ENCODE peak calls at places on chromosome 15, in nine cellular contexts. N, B, J, W, H, I, X, L and S are unnamed samples.

GRCh38 chr15:75606711-75607684 is 18.5 kb downstream of the SNUPN start:
- DNase-seq in N (no peak), B (peak), J (no peak), W (peak), H (no peak), I (no peak), X (no peak), L (no peak), S (no peak)

GRCh38 chr15:95365615-95366107 is 964.8 kb upstream of the NR2F2 start:
- DNase-seq in N (no peak), B (no peak), J (no peak), W (no peak), H (peak), I (no peak), X (peak), L (no peak), S (peak)

GRCh38 chr15:76201536-76202255 is 109.6 kb downstream of the ETFA start:
- DNase-seq in N (no peak), B (no peak), J (no peak), W (no peak), H (no peak), I (peak), X (no peak), L (no peak), S (no peak)

GRCh38 chr15:92523176-92523575 is 129.5 kb downstream of the ST8SIA2 start:
- DNase-seq in N (no peak), B (no peak), J (peak), W (no peak), H (no peak), I (no peak), X (no peak), L (no peak), S (peak)

GRCh38 chr15:75620043-75620775 is 5.3 kb downstream of the SNUPN start:
- DNase-seq in N (no peak), B (no peak), J (no peak), W (no peak), H (no peak), I (no peak), X (peak), L (no peak), S (no peak)

GRCh38 chr15:69881760-69882159 is 216.0 kb downstream of the TLE3 start:
- DNase-seq in N (peak), B (no peak), J (no peak), W (no peak), H (no peak), I (no peak), X (no peak), L (peak), S (no peak)

GRCh38 chr15:65192016-65192415 is 6.9 kb upstream of the CLPX start:
- DNase-seq in N (no peak), B (no peak), J (no peak), W (no peak), H (no peak), I (peak), X (peak), L (no peak), S (peak)

GRCh38 chr15:44081223-44082013 is 113.7 kb downstream of the FRMD5 start:
- DNase-seq in N (no peak), B (no peak), J (no peak), W (no peak), H (no peak), I (no peak), X (peak), L (no peak), S (no peak)

GRCh38 chr15:37076543-37076942 is 23.8 kb downstream of the MEIS2 start:
- DNase-seq in N (no peak), B (no peak), J (no peak), W (no peak), H (no peak), I (no peak), X (peak), L (no peak), S (no peak)

GRCh38 chr15:78930577-78931388 is 14.1 kb downstream of the CTSH start:
- DNase-seq in N (no peak), B (peak), J (no peak), W (no peak), H (no peak), I (peak), X (peak), L (no peak), S (no peak)

GRCh38 chr15:52349062-52349700 is 53.6 kb upstream of the MYO5C start:
- DNase-seq in N (no peak), B (no peak), J (peak), W (no peak), H (no peak), I (no peak), X (peak), L (no peak), S (peak)

GRCh38 chr15:40070608-40071218 is 31.7 kb upstream of the SRP14 start:
- DNase-seq in N (no peak), B (no peak), J (no peak), W (no peak), H (no peak), I (no peak), X (no peak), L (no peak), S (no peak)

GRCh38 chr15:89129123-89129815 is 41.0 kb downstream of the ABHD2 start:
- DNase-seq in N (peak), B (peak), J (peak), W (peak), H (no peak), I (peak), X (peak), L (no peak), S (peak)

GRCh38 chr15:73630796-73631471 is 2.3 kb downstream of the NPTN start:
- DNase-seq in N (no peak), B (no peak), J (no peak), W (no peak), H (no peak), I (no peak), X (no peak), L (no peak), S (peak)

GRCh38 chr15:39948817-39949216 is 14.9 kb downstream of the EIF2AK4 start:
- DNase-seq in N (no peak), B (no peak), J (no peak), W (no peak), H (no peak), I (no peak), X (no peak), L (no peak), S (no peak)

GRCh38 chr15:79629687-79630086 is 197.6 kb downstream of the MINAR1 start:
- DNase-seq in N (no peak), B (no peak), J (no peak), W (no peak), H (no peak), I (no peak), X (peak), L (no peak), S (no peak)